ENCODE peak calls at places on chromosomes 13 and 19, in four cellular contexts. E is PC-3, T is fibroblast of pulmonary artery, J is Peyer's patch. Q is an unnamed sample.

GRCh38 chr19:28869459-28869858 is 343.5 kb downstream of the UQCRFS1 start:
- DNase-seq in J (no peak), E (no peak), T (no peak), Q (no peak)

GRCh38 chr19:42198676-42199439 is 18.6 kb downstream of the DEDD2 start:
- DNase-seq in J (no peak), E (no peak), T (no peak), Q (no peak)

GRCh38 chr13:50594276-50594970 is 249.1 kb downstream of the DLEU7 start:
- DNase-seq in T (no peak), E (no peak), J (no peak), Q (no peak)

GRCh38 chr19:8363803-8364771 is at the start of gene ANGPTL4:
- DNase-seq in J (peak), T (peak), E (peak), Q (peak)

GRCh38 chr13:94829201-94829600 is 116.9 kb upstream of the SOX21 start:
- DNase-seq in T (no peak), E (no peak), J (no peak), Q (no peak)

GRCh38 chr19:17525141-17525540 is 13.7 kb downstream of the PGLS start:
- DNase-seq in J (no peak), E (no peak), T (no peak), Q (no peak)

GRCh38 chr19:48961673-48962028 is 3.5 kb upstream of the FTL start:
- DNase-seq in T (no peak), E (no peak), J (peak), Q (no peak)

GRCh38 chr19:31570718-31571117 is 221.5 kb upstream of the TSHZ3 start:
- DNase-seq in J (no peak), E (no peak), T (no peak), Q (no peak)

GRCh38 chr19:20928371-20928770 is 5.3 kb downstream of the ZNF85 start:
- DNase-seq in J (no peak), T (peak), E (no peak), Q (peak)

GRCh38 chr19:45598267-45599011 is 3.6 kb downstream of the GPR4 start:
- DNase-seq in E (peak), J (no peak), T (peak), Q (peak)

GRCh38 chr13:101919541-101920306 is 467.2 kb downstream of the ITGBL1 start:
- DNase-seq in J (no peak), T (peak), E (no peak), Q (peak)

GRCh38 chr19:7534531-7534980 is 961 bp upstream of the PNPLA6 start:
- DNase-seq in T (peak), E (peak), J (peak), Q (peak)

GRCh38 chr13:39616087-39616694 is 13.2 kb upstream of the LHFPL6 start:
- DNase-seq in J (no peak), E (peak), T (peak), Q (peak)

GRCh38 chr19:33724021-33724722 is 72.5 kb upstream of the KCTD15 start:
- DNase-seq in J (peak), T (no peak), E (no peak), Q (no peak)

GRCh38 chr13:49996951-49997895 is at the start of gene TRIM13:
- DNase-seq in E (peak), J (peak), T (peak), Q (peak)

GRCh38 chr13:52767949-52768516 is 28.4 kb upstream of the CNMD start:
- DNase-seq in E (no peak), J (no peak), T (no peak), Q (no peak)

GRCh38 chr13:110230661-110231347 is 76.2 kb downstream of the COL4A1 start:
- DNase-seq in J (no peak), T (no peak), E (peak), Q (no peak)

GRCh38 chr13:103349664-103350063 is 283.4 kb upstream of the SLC10A2 start:
- DNase-seq in J (no peak), E (no peak), T (no peak), Q (no peak)

GRCh38 chr13:41500501-41500900 is 43.2 kb downstream of the RGCC start:
- DNase-seq in T (no peak), E (peak), J (no peak), Q (peak)

GRCh38 chr13:112885782-112886268 is 83.2 kb upstream of the MCF2L start:
- DNase-seq in J (peak), E (peak), T (peak), Q (peak)

GRCh38 chr13:80469841-80470378 is 129.0 kb upstream of the SPRY2 start:
- DNase-seq in E (peak), T (peak), J (no peak), Q (peak)

GRCh38 chr13:110426745-110427144 is 119.7 kb downstream of the COL4A2 start:
- DNase-seq in E (no peak), T (no peak), J (no peak), Q (no peak)

GRCh38 chr13:113491418-113491883 is 940 bp upstream of the DCUN1D2 start:
- DNase-seq in T (no peak), J (no peak), E (peak), Q (peak)

GRCh38 chr13:98075048-98075447 is 67.8 kb upstream of the FARP1 start:
- DNase-seq in T (no peak), J (no peak), E (no peak), Q (no peak)

GRCh38 chr13:98066636-98067035 is 76.3 kb upstream of the FARP1 start:
- DNase-seq in J (no peak), E (no peak), T (no peak), Q (no peak)

GRCh38 chr13:98068511-98068910 is 74.4 kb upstream of the FARP1 start:
- DNase-seq in T (no peak), E (no peak), J (no peak), Q (no peak)

GRCh38 chr13:98065468-98065867 is 77.4 kb upstream of the FARP1 start:
- DNase-seq in J (no peak), E (no peak), T (no peak), Q (no peak)

GRCh38 chr13:98071316-98071715 is 71.6 kb upstream of the FARP1 start:
- DNase-seq in E (no peak), J (no peak), T (no peak), Q (no peak)
- H3K4me3 ChIP-seq in E (no peak), J (no peak), T (no peak), Q (no peak)

DNA sequence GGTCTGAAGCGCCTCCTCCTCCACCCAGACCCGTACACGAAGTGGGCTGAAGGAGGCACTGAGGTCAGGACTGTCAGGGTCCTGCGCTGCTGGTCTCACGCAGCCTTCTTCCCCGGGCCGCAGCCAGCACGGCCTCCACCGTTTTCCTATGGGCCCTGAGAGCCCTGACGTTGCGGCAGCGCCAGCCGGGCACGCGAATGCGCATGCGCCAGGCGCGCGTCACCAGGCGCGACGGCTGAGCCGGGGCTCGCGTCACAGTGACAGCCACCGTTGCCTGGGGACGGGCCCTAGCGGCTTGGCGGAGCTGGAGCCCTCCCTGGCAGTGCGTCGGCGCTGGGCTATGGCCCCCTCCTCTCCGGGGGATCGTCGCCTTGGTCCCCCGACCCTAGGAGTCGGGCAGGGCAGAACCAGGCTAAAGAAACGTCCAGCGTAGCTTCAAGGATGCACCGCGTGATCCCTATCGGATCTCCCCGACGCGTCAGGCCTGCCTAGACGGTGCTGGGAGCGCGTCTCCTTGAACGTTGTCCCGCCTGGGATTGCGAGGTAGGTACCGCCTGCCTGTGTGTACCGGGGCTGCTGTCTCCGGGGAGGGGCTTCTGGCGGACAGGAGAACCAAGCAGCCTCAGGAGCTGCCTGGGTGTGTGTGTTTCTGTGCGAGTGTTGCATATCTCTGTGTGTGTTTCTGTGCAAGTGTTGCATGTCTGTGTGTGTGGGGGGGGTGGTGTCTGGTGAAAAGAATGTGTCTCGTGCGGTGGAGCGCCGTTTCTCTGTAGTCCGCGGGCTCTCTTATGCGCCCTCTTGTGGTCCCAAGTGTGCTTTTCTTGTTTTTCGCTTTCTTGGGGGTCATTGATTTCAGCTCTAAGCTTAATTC is 43.2 kb downstream of the ZNF571 start:
- DNase-seq in T (peak), E (no peak), J (peak), Q (peak)
- TF ChIP-seq CTCF in T (peak), E (no peak), J (peak), Q (peak)

GRCh38 chr19:54011507-54012211 is 20.2 kb downstream of the CACNG6 start:
- DNase-seq in J (no peak), E (no peak), T (no peak), Q (no peak)
- H3K4me3 ChIP-seq in J (no peak), E (no peak), T (no peak), Q (no peak)

DNA sequence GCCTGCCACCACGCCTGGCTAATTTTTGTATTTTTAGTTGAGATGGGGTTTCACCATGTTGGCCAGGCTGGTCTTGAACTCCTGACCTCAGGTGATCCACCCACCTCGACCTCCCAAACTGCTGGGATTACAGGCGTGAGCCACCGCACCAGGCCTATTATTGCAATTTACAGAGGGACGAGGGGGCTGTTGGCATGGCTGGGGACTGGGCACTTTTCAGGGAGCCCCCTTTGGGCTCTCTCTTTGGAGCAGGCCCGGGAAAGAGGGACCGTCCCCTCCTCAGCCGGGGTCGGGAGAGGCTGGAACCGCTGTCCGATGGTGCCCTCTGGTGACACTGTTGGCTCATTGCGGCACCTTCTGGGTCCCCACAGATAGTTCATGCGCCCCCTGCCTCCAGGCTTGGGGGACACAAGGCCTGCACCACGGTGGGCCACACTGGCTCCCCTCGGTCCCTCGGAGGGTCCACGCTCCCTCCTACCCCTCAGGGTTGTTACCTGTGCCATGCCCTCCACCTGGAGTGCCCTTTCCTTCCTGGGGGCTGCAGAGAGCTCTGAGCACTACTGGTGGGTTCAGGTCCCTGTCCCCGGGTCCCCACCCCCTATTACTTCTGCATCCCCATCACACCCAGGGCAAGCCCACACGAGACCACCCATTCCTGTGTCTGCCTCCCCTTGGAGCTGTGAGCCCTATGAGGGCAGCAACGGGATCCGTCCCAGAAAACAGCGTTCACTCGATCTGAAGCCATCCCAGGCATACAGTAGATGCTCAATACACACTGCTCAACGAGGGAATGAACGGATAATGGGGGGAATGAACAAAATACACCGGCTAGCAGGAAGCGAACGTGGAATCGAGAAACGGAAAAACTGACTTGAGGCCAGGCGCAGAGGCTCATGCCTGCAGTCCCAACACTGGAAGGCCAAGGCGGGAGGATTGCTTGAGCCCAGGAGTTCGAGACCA is 12.5 kb downstream of the FEM1A start:
- DNase-seq in J (peak), E (peak), T (peak), Q (peak)
- TF ChIP-seq CTCF in J (peak), E (peak), T (peak), Q (peak)

DNA sequence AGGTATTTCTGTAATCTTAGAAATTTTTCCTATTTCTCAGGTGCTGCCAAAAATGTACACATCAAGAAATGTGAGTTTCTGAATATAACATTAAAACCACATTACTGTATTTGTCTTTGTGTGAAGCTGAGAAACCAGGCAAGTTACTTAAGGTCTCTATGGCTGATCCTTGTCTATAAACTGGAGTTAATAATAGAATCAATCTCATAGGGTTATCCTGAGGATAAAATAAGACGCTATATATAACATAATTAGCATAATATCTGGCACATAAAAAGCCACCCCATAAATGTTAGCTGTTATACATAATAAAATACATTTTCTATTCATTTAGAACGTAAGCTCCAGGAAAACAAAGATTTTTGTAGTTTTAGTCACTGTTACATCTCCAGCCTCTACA is 6.1 kb downstream of the RNF6 start:
- DNase-seq in J (no peak), E (no peak), T (no peak), Q (no peak)
- H3K4me3 ChIP-seq in J (no peak), E (no peak), T (no peak), Q (no peak)

DNA sequence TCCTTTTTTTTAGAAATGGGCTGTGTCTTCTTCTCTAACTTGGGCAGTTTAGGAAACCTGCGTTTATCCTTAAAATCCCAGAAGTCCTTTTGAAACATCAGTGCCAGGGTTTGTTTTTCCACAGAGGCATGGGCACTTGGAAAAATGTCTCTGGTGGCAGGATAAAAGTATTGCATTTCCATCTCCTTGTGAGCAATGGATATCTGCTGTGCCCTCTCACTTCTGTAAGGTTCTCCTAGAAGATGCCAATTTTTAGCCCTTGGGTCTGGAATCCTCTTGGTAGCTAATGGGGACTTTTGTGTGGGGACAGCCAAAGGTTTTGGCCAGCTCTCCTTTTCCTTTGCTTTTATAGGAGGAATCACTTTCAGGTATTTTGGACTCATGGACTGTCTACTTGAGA is 21.0 kb downstream of the WDR87 start:
- DNase-seq in T (no peak), E (no peak), J (no peak), Q (no peak)
- TF ChIP-seq CTCF in T (no peak), E (no peak), J (no peak), Q (no peak)